ENCODE peak calls at places on chromosomes 2 and 18, in five cellular contexts. J is H9, Q is fibroblast of lung, O is endothelial cell of umbilical vein, X is AG04450. I is an unnamed sample.

GRCh38 chr2:125745514-125745913 is 910.4 kb upstream of the GYPC start:
- DNase-seq in J (peak; percentile 79), Q (no peak), O (no peak), X (no peak), I (peak; percentile 48)

GRCh38 chr2:195092341-195092740 is 564.7 kb upstream of the SLC39A10 start:
- DNase-seq in J (peak; percentile 35), Q (no peak), O (no peak), X (no peak), I (no peak)

GRCh38 chr2:141517852-141518421 is 612.9 kb downstream of the LRP1B start:
- DNase-seq in J (no peak), Q (no peak), O (no peak), X (no peak), I (no peak)

GRCh38 chr2:18441583-18441982 is 118.9 kb downstream of the RDH14 start:
- DNase-seq in J (no peak), Q (peak; percentile 34), O (no peak), X (no peak), I (no peak)

GRCh38 chr2:180983468-180984388 is 3.3 kb downstream of the UBE2E3 start:
- DNase-seq in J (no peak), Q (peak; percentile 68), O (peak; percentile 79), X (no peak), I (peak; percentile 20)

GRCh38 chr2:210432633-210433032 is 43.9 kb downstream of the LANCL1 start:
- DNase-seq in J (no peak), Q (no peak), O (no peak), X (no peak), I (no peak)

GRCh38 chr2:142796161-142796560 is 81.3 kb upstream of the KYNU start:
- DNase-seq in J (no peak), Q (no peak), O (peak; percentile 34), X (no peak), I (no peak)

GRCh38 chr2:112031916-112032582 is 23.0 kb upstream of the TMEM87B start:
- DNase-seq in J (no peak), Q (no peak), O (peak; percentile 88), X (no peak), I (no peak)

GRCh38 chr18:52950153-52950552 is 610.2 kb downstream of the DCC start:
- DNase-seq in J (no peak), Q (no peak), O (no peak), X (no peak), I (no peak)

GRCh38 chr18:7844017-7844416 is 276.9 kb downstream of the PTPRM start:
- DNase-seq in J (no peak), Q (no peak), O (no peak), X (no peak), I (no peak)

GRCh38 chr2:152078662-152079061 is 20.2 kb downstream of the CACNB4 start:
- DNase-seq in J (no peak), Q (no peak), O (no peak), X (no peak), I (no peak)

GRCh38 chr2:113126845-113127645 is at the start of gene IL1RN:
- DNase-seq in J (no peak), Q (no peak), O (no peak), X (no peak), I (no peak)

GRCh38 chr2:239164281-239164871 is 236.4 kb downstream of the HDAC4 start:
- DNase-seq in J (no peak), Q (peak; percentile 0), O (no peak), X (no peak), I (peak; percentile 12)

GRCh38 chr2:186695081-186695756 is 1.4 kb downstream of the FAM171B start:
- DNase-seq in J (no peak), Q (peak; percentile 76), O (peak; percentile 61), X (peak; percentile 32), I (no peak)

GRCh38 chr2:227616631-227617030 is 667 bp upstream of the SCYGR4 start:
- DNase-seq in J (no peak), Q (no peak), O (no peak), X (no peak), I (no peak)

GRCh38 chr18:55233850-55234249 is 274.6 kb upstream of the CCDC68 start:
- DNase-seq in J (no peak), Q (peak; percentile 72), O (peak; percentile 61), X (no peak), I (no peak)

GRCh38 chr2:164024396-164024795 is 288.6 kb upstream of the FIGN start:
- DNase-seq in J (no peak), Q (peak; percentile 67), O (no peak), X (no peak), I (no peak)

GRCh38 chr18:60935046-60935445 is 398.2 kb upstream of the CDH20 start:
- DNase-seq in J (no peak), Q (peak; percentile 60), O (no peak), X (no peak), I (no peak)

GRCh38 chr2:76281176-76281841 is 570.6 kb upstream of the GCFC2 start:
- DNase-seq in J (no peak), Q (no peak), O (no peak), X (no peak), I (no peak)

GRCh38 chr2:240404174-240404852 is 31.1 kb upstream of the GPC1 start:
- DNase-seq in J (no peak), Q (no peak), O (no peak), X (no peak), I (no peak)

GRCh38 chr2:64609229-64609994 is 44.3 kb downstream of the SERTAD2 start:
- DNase-seq in J (peak; percentile 63), Q (peak; percentile 39), O (peak; percentile 31), X (no peak), I (peak; percentile 66)

DNA sequence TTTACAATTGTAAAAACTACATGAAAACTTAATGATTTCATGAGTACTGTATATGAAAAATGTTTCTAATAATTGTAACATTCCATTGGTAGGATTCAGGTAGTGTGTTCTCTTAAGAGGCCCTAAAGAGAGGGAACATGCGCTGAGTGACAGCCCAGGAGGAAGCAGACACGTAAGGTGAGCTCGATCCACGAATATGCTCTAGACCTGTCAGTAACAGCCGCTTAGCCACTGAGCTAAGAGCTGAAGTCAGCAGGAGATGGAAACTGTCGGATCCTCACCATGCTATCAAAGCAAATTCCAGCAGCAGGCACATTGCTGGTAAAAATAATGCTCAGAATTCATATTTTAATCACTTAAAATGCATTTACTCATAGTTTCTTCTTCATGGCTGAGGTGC is 346.5 kb downstream of the TGIF1 start:
- DNase-seq in J (no peak), Q (no peak), O (no peak), X (no peak), I (no peak)
- TF ChIP-seq CTCF in J (no peak), Q (no peak), O (no peak), X (no peak), I (no peak)

DNA sequence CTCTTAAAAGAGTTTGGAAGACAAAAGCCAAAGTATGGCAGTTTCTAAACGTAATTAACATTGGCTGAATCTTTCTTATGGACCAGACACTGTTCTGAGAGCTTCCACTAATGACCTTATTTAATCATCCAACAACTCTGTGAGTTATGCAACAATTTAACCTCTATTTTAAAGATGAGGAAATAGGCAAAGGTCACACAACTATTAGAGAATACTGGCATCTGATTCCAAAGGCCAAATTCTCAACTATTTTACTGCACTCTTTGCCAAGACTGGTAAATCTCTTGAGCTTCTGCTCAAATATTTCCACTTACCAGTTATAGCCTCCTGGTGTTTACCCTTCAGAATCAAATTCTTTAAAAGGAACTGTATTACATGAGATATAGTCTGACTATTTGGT is 42.1 kb upstream of the ERMN start:
- DNase-seq in J (no peak), Q (no peak), O (no peak), X (no peak), I (no peak)
- TF ChIP-seq CTCF in J (no peak), Q (no peak), O (no peak), X (no peak), I (no peak)

GRCh38 chr2:200483729-200484198 is 26.1 kb downstream of the KCTD18 start:
- DNase-seq in J (peak; percentile 88), Q (peak; percentile 12), O (no peak), X (no peak), I (peak; percentile 73)
- TF ChIP-seq CTCF in J (peak; percentile 87), Q (peak; percentile 16), O (peak; percentile 33), X (peak; percentile 54), I (peak; percentile 59)

GRCh38 chr18:35386600-35387366 is 9.6 kb upstream of the ZNF396 start:
- DNase-seq in J (peak; percentile 78), Q (peak; percentile 74), O (peak; percentile 82), X (peak; percentile 63), I (peak; percentile 49)
- TF ChIP-seq CTCF in J (peak; percentile 95), Q (peak; percentile 90), O (peak; percentile 83), X (peak; percentile 94), I (peak; percentile 92)

GRCh38 chr18:22570492-22570891 is 152.8 kb upstream of the CTAGE1 start:
- DNase-seq in J (no peak), Q (no peak), O (no peak), X (no peak), I (no peak)
- TF ChIP-seq CTCF in J (peak; percentile 29), Q (no peak), O (no peak), X (no peak), I (no peak)

GRCh38 chr2:241878007-241878970 is 8.8 kb downstream of the RTP5 start:
- DNase-seq in J (peak; percentile 75), Q (peak; percentile 56), O (peak; percentile 49), X (no peak), I (peak; percentile 89)
- TF ChIP-seq CTCF in J (peak; percentile 71), Q (peak; percentile 56), O (peak; percentile 86), X (peak; percentile 71), I (peak; percentile 73)

GRCh38 chr2:65744801-65745200 is 312.4 kb upstream of the SPRED2 start:
- DNase-seq in J (no peak), Q (no peak), O (no peak), X (no peak), I (no peak)

GRCh38 chr2:65746919-65747678 is 314.7 kb upstream of the SPRED2 start:
- DNase-seq in J (peak; percentile 61), Q (no peak), O (no peak), X (no peak), I (no peak)

GRCh38 chr2:65737452-65738011 is 305.1 kb upstream of the SPRED2 start:
- DNase-seq in J (no peak), Q (no peak), O (no peak), X (no peak), I (no peak)

GRCh38 chr2:65742977-65743376 is 310.6 kb upstream of the SPRED2 start:
- DNase-seq in J (no peak), Q (no peak), O (no peak), X (no peak), I (no peak)
- TF ChIP-seq CTCF in J (peak; percentile 36), Q (no peak), O (no peak), X (no peak), I (no peak)

GRCh38 chr2:9565436-9566153 is 10.0 kb upstream of the ADAM17 start:
- DNase-seq in J (no peak), Q (peak; percentile 95), O (peak; percentile 94), X (peak; percentile 79), I (no peak)

GRCh38 chr2:9573013-9573708 is 17.5 kb upstream of the ADAM17 start:
- DNase-seq in J (no peak), Q (peak; percentile 39), O (no peak), X (no peak), I (no peak)

GRCh38 chr2:9574314-9574713 is 18.7 kb upstream of the ADAM17 start:
- DNase-seq in J (no peak), Q (peak; percentile 38), O (peak; percentile 73), X (no peak), I (no peak)

GRCh38 chr2:9573840-9574239 is 18.2 kb upstream of the ADAM17 start:
- DNase-seq in J (no peak), Q (no peak), O (no peak), X (no peak), I (no peak)

GRCh38 chr2:9570182-9571060 is 14.8 kb upstream of the ADAM17 start:
- DNase-seq in J (no peak), Q (peak; percentile 44), O (no peak), X (no peak), I (no peak)
- TF ChIP-seq CTCF in J (no peak), Q (no peak), O (no peak), X (peak; percentile 26), I (no peak)

GRCh38 chr2:77434880-77435279 is 87.3 kb downstream of the LRRTM4 start:
- DNase-seq in J (no peak), Q (no peak), O (no peak), X (no peak), I (no peak)
- TF ChIP-seq CTCF in J (peak; percentile 74), Q (peak; percentile 4), O (no peak), X (no peak), I (no peak)

I was measured in glutamatergic neuron.